ENCODE peak calls at places on chromosome 1, in six cellular contexts. One of them, this sample, is unnamed. For H3K4me1, the result is how much of the 10 kb centered on the place peaks cover.

GRCh38 chr1:168391759-168392681 is 111.3 kb downstream of the TBX19 start:
- DNase-seq in IMR-90: no peak
- DNase-seq in pancreas: no peak
- DNase-seq in CD8-positive, alpha-beta T cell: no peak
- DNase-seq in transverse colon: peak
- DNase-seq in lower lobe of right lung: no peak
- DNase-seq in this sample: no peak

GRCh38 chr1:201636065-201636464 is 97.1 kb downstream of the NAV1 start:
- DNase-seq in IMR-90: no peak
- DNase-seq in pancreas: no peak
- DNase-seq in CD8-positive, alpha-beta T cell: no peak
- DNase-seq in transverse colon: no peak
- DNase-seq in lower lobe of right lung: no peak
- DNase-seq in this sample: no peak

GRCh38 chr1:93908394-93909145 is 660 bp downstream of the GCLM start:
- DNase-seq in IMR-90: no peak
- DNase-seq in pancreas: peak
- DNase-seq in CD8-positive, alpha-beta T cell: peak
- DNase-seq in transverse colon: peak
- DNase-seq in lower lobe of right lung: peak
- DNase-seq in this sample: peak

GRCh38 chr1:203986887-203987461 is 85.9 kb upstream of the SOX13 start:
- DNase-seq in IMR-90: no peak
- DNase-seq in pancreas: no peak
- DNase-seq in CD8-positive, alpha-beta T cell: no peak
- DNase-seq in transverse colon: no peak
- DNase-seq in lower lobe of right lung: no peak
- DNase-seq in this sample: no peak

GRCh38 chr1:180160362-180160761 is 5.7 kb downstream of the QSOX1 start:
- DNase-seq in IMR-90: no peak
- DNase-seq in pancreas: no peak
- DNase-seq in CD8-positive, alpha-beta T cell: no peak
- DNase-seq in transverse colon: no peak
- DNase-seq in lower lobe of right lung: no peak
- DNase-seq in this sample: no peak

GRCh38 chr1:55478742-55479141 is 263.6 kb upstream of the USP24 start:
- DNase-seq in IMR-90: peak
- DNase-seq in pancreas: no peak
- DNase-seq in CD8-positive, alpha-beta T cell: no peak
- DNase-seq in transverse colon: no peak
- DNase-seq in lower lobe of right lung: no peak
- DNase-seq in this sample: no peak

GRCh38 chr1:229664133-229664689 is 38.2 kb downstream of the URB2 start:
- DNase-seq in IMR-90: peak
- DNase-seq in pancreas: peak
- DNase-seq in CD8-positive, alpha-beta T cell: peak
- DNase-seq in transverse colon: peak
- DNase-seq in lower lobe of right lung: no peak
- DNase-seq in this sample: peak

GRCh38 chr1:156945881-156946661 is 25.6 kb downstream of the LRRC71 start:
- DNase-seq in IMR-90: peak
- DNase-seq in pancreas: no peak
- DNase-seq in CD8-positive, alpha-beta T cell: no peak
- DNase-seq in transverse colon: peak
- DNase-seq in lower lobe of right lung: no peak
- DNase-seq in this sample: no peak

GRCh38 chr1:179953974-179954493 is 576 bp upstream of the CEP350 start:
- DNase-seq in IMR-90: peak
- DNase-seq in pancreas: no peak
- DNase-seq in CD8-positive, alpha-beta T cell: no peak
- DNase-seq in transverse colon: peak
- DNase-seq in lower lobe of right lung: no peak
- DNase-seq in this sample: no peak

GRCh38 chr1:192489748-192490147 is 85.8 kb upstream of the RGS1 start:
- DNase-seq in IMR-90: peak
- DNase-seq in pancreas: no peak
- DNase-seq in CD8-positive, alpha-beta T cell: peak
- DNase-seq in transverse colon: peak
- DNase-seq in lower lobe of right lung: peak
- DNase-seq in this sample: no peak

GRCh38 chr1:181647314-181648035 is 164.2 kb downstream of the CACNA1E start:
- DNase-seq in IMR-90: no peak
- DNase-seq in pancreas: no peak
- DNase-seq in CD8-positive, alpha-beta T cell: no peak
- DNase-seq in transverse colon: peak
- DNase-seq in lower lobe of right lung: no peak
- DNase-seq in this sample: no peak

GRCh38 chr1:185398599-185398998 is 81.6 kb upstream of the IVNS1ABP start:
- DNase-seq in IMR-90: no peak
- DNase-seq in pancreas: no peak
- DNase-seq in CD8-positive, alpha-beta T cell: no peak
- DNase-seq in transverse colon: no peak
- DNase-seq in lower lobe of right lung: no peak
- DNase-seq in this sample: no peak

DNA sequence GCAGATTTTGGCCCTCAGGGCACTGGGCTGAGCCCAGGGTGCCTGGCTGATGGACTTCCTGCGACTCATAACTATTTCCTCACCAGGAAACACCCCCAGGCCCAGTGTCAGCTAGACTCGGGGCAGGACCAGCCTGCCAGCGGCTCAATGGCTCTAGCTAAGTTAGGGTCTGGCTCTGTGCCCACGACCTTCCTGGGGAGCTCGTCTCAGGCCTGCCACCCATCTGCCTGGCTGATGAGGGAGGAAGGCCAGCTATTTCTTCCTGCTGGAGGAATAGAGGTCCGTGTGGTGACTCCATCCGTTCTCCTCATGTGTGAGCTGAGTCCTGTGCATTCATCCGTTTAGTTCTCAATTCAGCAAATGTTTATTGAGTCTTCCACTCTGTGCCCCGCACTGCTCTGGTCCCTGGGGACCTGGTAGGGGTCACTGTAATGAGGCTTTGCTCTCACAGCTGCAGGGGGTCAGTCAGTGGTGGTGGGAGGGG is 44.5 kb downstream of the KIRREL1 start:
- DNase-seq in IMR-90: peak
- DNase-seq in pancreas: no peak
- DNase-seq in CD8-positive, alpha-beta T cell: no peak
- DNase-seq in transverse colon: no peak
- DNase-seq in lower lobe of right lung: no peak
- DNase-seq in this sample: no peak
- H3K27ac ChIP-seq in IMR-90: peak
- H3K27ac ChIP-seq in pancreas: no peak
- H3K27ac ChIP-seq in CD8-positive, alpha-beta T cell: no peak
- H3K27ac ChIP-seq in transverse colon: no peak
- H3K27ac ChIP-seq in lower lobe of right lung: peak
- H3K27ac ChIP-seq in this sample: no peak

GRCh38 chr1:155133799-155134281 is 1.8 kb upstream of the SLC50A1 start:
- DNase-seq in IMR-90: no peak
- DNase-seq in pancreas: no peak
- DNase-seq in CD8-positive, alpha-beta T cell: no peak
- DNase-seq in transverse colon: no peak
- DNase-seq in lower lobe of right lung: no peak
- DNase-seq in this sample: no peak

GRCh38 chr1:155135416-155136197 is at the start of gene SLC50A1:
- DNase-seq in IMR-90: peak
- DNase-seq in pancreas: peak
- DNase-seq in CD8-positive, alpha-beta T cell: peak
- DNase-seq in transverse colon: peak
- DNase-seq in lower lobe of right lung: peak
- DNase-seq in this sample: peak

GRCh38 chr1:155134858-155135415 is 715 bp upstream of the SLC50A1 start:
- DNase-seq in IMR-90: peak
- DNase-seq in pancreas: peak
- DNase-seq in CD8-positive, alpha-beta T cell: no peak
- DNase-seq in transverse colon: peak
- DNase-seq in lower lobe of right lung: peak
- DNase-seq in this sample: peak

GRCh38 chr1:155136728-155137127 is 1.1 kb downstream of the SLC50A1 start:
- DNase-seq in IMR-90: no peak
- DNase-seq in pancreas: no peak
- DNase-seq in CD8-positive, alpha-beta T cell: no peak
- DNase-seq in transverse colon: peak
- DNase-seq in lower lobe of right lung: no peak
- DNase-seq in this sample: peak

GRCh38 chr1:155134322-155134721 is 1.3 kb upstream of the SLC50A1 start:
- DNase-seq in IMR-90: no peak
- DNase-seq in pancreas: no peak
- DNase-seq in CD8-positive, alpha-beta T cell: no peak
- DNase-seq in transverse colon: no peak
- DNase-seq in lower lobe of right lung: no peak
- DNase-seq in this sample: no peak
- H3K4me1 ChIP-seq in IMR-90: under half
- H3K4me1 ChIP-seq in pancreas: half or more
- H3K4me1 ChIP-seq in CD8-positive, alpha-beta T cell: under half
- H3K4me1 ChIP-seq in transverse colon: under half
- H3K4me1 ChIP-seq in lower lobe of right lung: half or more
- H3K4me1 ChIP-seq in this sample: under half

GRCh38 chr1:43930949-43931275 is 2.7 kb upstream of the ARTN start:
- DNase-seq in IMR-90: no peak
- DNase-seq in pancreas: no peak
- DNase-seq in CD8-positive, alpha-beta T cell: no peak
- DNase-seq in transverse colon: no peak
- DNase-seq in lower lobe of right lung: no peak
- DNase-seq in this sample: no peak

GRCh38 chr1:43934279-43934985 is 831 bp downstream of the ARTN start:
- DNase-seq in IMR-90: peak
- DNase-seq in pancreas: peak
- DNase-seq in CD8-positive, alpha-beta T cell: peak
- DNase-seq in transverse colon: peak
- DNase-seq in lower lobe of right lung: peak
- DNase-seq in this sample: no peak

GRCh38 chr1:43931711-43932660 is 1.6 kb upstream of the ARTN start:
- DNase-seq in IMR-90: no peak
- DNase-seq in pancreas: no peak
- DNase-seq in CD8-positive, alpha-beta T cell: no peak
- DNase-seq in transverse colon: no peak
- DNase-seq in lower lobe of right lung: no peak
- DNase-seq in this sample: no peak

GRCh38 chr1:43933386-43934278 is at the start of gene ARTN:
- DNase-seq in IMR-90: no peak
- DNase-seq in pancreas: peak
- DNase-seq in CD8-positive, alpha-beta T cell: no peak
- DNase-seq in transverse colon: peak
- DNase-seq in lower lobe of right lung: no peak
- DNase-seq in this sample: no peak

DNA sequence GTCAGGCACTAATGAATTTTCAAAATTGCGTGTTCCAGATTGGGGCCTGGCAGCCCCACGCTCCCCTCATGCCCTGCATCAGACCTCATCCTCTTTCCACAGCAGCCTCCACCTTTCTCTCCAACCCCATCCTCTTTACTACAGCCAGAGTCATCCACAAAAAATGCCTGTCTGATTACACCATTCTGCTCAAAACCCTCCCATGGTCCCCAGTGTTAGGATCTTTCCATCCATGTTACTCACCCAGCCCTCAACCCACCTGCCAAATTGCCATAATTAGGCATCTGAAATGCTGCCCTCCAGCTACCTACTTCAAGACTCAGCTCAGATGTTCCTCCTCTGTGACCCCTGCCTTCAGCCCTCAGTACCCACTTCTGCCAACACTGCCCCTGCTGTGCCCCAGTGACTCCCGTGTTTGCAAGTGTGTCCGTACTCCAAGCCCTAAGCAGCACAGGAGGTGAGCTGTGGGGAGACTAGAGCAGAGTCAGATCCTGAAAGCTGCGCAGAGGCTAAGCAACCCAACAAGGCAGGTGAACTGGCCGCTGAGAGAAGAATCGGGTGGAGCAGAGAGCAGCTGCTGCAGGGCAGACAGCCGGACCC is 715 bp upstream of the ARTN start:
- DNase-seq in IMR-90: peak
- DNase-seq in pancreas: no peak
- DNase-seq in CD8-positive, alpha-beta T cell: no peak
- DNase-seq in transverse colon: no peak
- DNase-seq in lower lobe of right lung: no peak
- DNase-seq in this sample: no peak
- H3K27ac ChIP-seq in IMR-90: no peak
- H3K27ac ChIP-seq in pancreas: no peak
- H3K27ac ChIP-seq in CD8-positive, alpha-beta T cell: no peak
- H3K27ac ChIP-seq in transverse colon: no peak
- H3K27ac ChIP-seq in lower lobe of right lung: no peak
- H3K27ac ChIP-seq in this sample: no peak

DNA sequence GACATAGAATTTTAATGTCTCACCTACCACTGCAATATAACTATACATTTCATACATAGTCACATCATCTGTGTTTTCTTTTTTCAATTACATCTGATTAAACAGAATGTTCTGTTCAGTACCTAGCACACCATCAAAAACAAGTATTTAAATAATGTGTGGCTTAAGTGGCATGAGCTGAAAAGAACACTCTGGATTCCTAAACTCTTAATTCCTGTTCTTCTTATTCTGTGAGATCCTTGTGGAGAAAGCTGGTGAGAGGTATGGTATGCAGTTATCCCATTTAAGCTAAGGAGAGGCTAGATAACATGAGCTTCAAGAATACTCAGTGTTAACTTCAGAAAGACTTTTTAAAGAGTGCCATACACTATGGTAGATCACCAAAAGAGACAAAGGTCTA is 5.5 kb downstream of the TP53BP2 start:
- DNase-seq in IMR-90: no peak
- DNase-seq in pancreas: no peak
- DNase-seq in CD8-positive, alpha-beta T cell: no peak
- DNase-seq in transverse colon: no peak
- DNase-seq in lower lobe of right lung: no peak
- DNase-seq in this sample: no peak
- H3K4me1 ChIP-seq in IMR-90: under half
- H3K4me1 ChIP-seq in pancreas: half or more
- H3K4me1 ChIP-seq in CD8-positive, alpha-beta T cell: under half
- H3K4me1 ChIP-seq in transverse colon: under half
- H3K4me1 ChIP-seq in lower lobe of right lung: half or more
- H3K4me1 ChIP-seq in this sample: under half

GRCh38 chr1:214018605-214019268 is 31.0 kb downstream of the PROX1 start:
- DNase-seq in IMR-90: no peak
- DNase-seq in pancreas: no peak
- DNase-seq in CD8-positive, alpha-beta T cell: no peak
- DNase-seq in transverse colon: no peak
- DNase-seq in lower lobe of right lung: no peak
- DNase-seq in this sample: peak
- H3K27ac ChIP-seq in IMR-90: no peak
- H3K27ac ChIP-seq in pancreas: no peak
- H3K27ac ChIP-seq in CD8-positive, alpha-beta T cell: no peak
- H3K27ac ChIP-seq in transverse colon: no peak
- H3K27ac ChIP-seq in lower lobe of right lung: no peak
- H3K27ac ChIP-seq in this sample: no peak

DNA sequence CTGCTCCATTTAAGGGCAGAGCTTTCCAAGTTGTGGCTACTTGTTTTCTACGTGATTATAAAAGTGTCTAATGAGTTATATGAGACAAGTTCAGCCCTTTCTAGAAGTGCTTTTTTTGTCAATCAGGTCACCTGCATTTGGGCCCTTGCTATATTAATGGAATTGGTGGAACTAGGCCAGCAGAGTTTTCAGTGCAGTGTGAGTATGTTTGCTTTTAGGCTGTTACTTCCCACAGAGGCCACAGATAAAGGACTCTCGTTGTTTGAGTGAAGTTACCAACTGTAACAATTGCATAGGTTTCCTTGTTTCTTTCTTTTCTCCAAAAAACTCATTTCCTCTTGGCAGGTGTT is 10.9 kb downstream of the SMAP2 start:
- DNase-seq in IMR-90: no peak
- DNase-seq in pancreas: no peak
- DNase-seq in CD8-positive, alpha-beta T cell: no peak
- DNase-seq in transverse colon: no peak
- DNase-seq in lower lobe of right lung: no peak
- DNase-seq in this sample: no peak
- H3K4me1 ChIP-seq in IMR-90: under half
- H3K4me1 ChIP-seq in pancreas: half or more
- H3K4me1 ChIP-seq in CD8-positive, alpha-beta T cell: half or more
- H3K4me1 ChIP-seq in transverse colon: under half
- H3K4me1 ChIP-seq in lower lobe of right lung: half or more
- H3K4me1 ChIP-seq in this sample: half or more

This sample was measured in naive thymus-derived CD4-positive, alpha-beta T cell.